ENCODE peak calls at places on chromosomes 1 and 21, in four cellular contexts. C is germinal center, B is dorsolateral prefrontal cortex, R is NCI-H510A treated with DMSO at 0.1 percent for 48 hours. M is an unnamed sample.

GRCh38 chr1:159172599-159173291 is 1.3 kb downstream of the CADM3 start:
- DNase-seq in B (peak), R (no peak), C (no peak), M (no peak)

GRCh38 chr1:1862905-1863547 is 27.9 kb downstream of the GNB1 start:
- DNase-seq in C (no peak), R (no peak), B (no peak), M (no peak)

GRCh38 chr1:158005249-158005648 is 11.8 kb downstream of the KIRREL1 start:
- DNase-seq in B (no peak), R (no peak), C (no peak), M (no peak)

GRCh38 chr1:198620951-198621824 is 17.7 kb upstream of the PTPRC start:
- DNase-seq in R (no peak), C (peak), B (no peak), M (peak)

GRCh38 chr1:245166471-245166885 is 11.7 kb downstream of the KIF26B start:
- DNase-seq in C (no peak), R (no peak), B (no peak), M (no peak)

GRCh38 chr1:66372522-66373071 is 161.4 kb upstream of the SGIP1 start:
- DNase-seq in C (no peak), B (no peak), R (no peak), M (no peak)

GRCh38 chr1:20660363-20661234 is 570 bp downstream of the DDOST start:
- DNase-seq in B (no peak), C (peak), R (no peak), M (peak)

GRCh38 chr21:27406297-27407009 is 439.6 kb upstream of the ADAMTS5 start:
- DNase-seq in B (no peak), R (no peak), C (no peak), M (no peak)

GRCh38 chr1:25253911-25254310 is 6.7 kb upstream of the RSRP1 start:
- DNase-seq in C (no peak), B (no peak), R (no peak), M (peak)

GRCh38 chr1:5658340-5659316 is 333.6 kb downstream of the NPHP4 start:
- DNase-seq in R (no peak), C (no peak), B (peak), M (no peak)

M was measured in Karpas-422.